ENCODE peak calls at places on chromosomes 12 and 14, in six cellular contexts. S is lower leg skin, B is thyroid gland, X is astrocyte of the spinal cord, I is EL, M is left ventricle myocardium inferior. Y is an unnamed sample.

GRCh38 chr12:57846577-57847319 is at the start of gene CTDSP2:
- DNase-seq in B (peak; percentile 100), S (peak; percentile 100), M (peak; percentile 100), X (peak; percentile 99), I (peak; percentile 98), Y (peak; percentile 93)

GRCh38 chr14:64971452-64971889 is 665 bp downstream of the RAB15 start:
- DNase-seq in B (no peak), I (no peak), X (no peak), S (no peak), M (no peak), Y (no peak)

GRCh38 chr14:56202256-56202655 is 84.0 kb downstream of the PELI2 start:
- DNase-seq in M (no peak), B (no peak), X (no peak), S (no peak), I (no peak), Y (peak; percentile 31)

GRCh38 chr14:88277205-88277604 is 45.9 kb downstream of the KCNK10 start:
- DNase-seq in S (no peak), I (no peak), B (no peak), X (no peak), M (no peak), Y (no peak)

GRCh38 chr12:19867970-19868369 is 428.7 kb downstream of the AEBP2 start:
- DNase-seq in X (no peak), I (no peak), M (no peak), B (no peak), S (no peak), Y (peak; percentile 55)

GRCh38 chr12:112978163-112979081 is at the start of gene OAS2:
- DNase-seq in S (peak; percentile 89), B (peak; percentile 55), M (peak; percentile 40), I (peak; percentile 96), X (peak; percentile 48), Y (peak; percentile 43)

GRCh38 chr12:87939182-87939581 is 90.0 kb downstream of the C12orf50 start:
- DNase-seq in X (no peak), M (no peak), S (no peak), B (no peak), I (no peak), Y (no peak)

GRCh38 chr12:68007466-68007865 is 18.2 kb downstream of the IFNG-AS1 start:
- DNase-seq in B (no peak), S (no peak), X (no peak), M (no peak), I (no peak), Y (peak; percentile 73)

GRCh38 chr12:80709811-80710726 is 2.6 kb downstream of the MYF6 start:
- DNase-seq in M (no peak), B (no peak), I (no peak), X (no peak), S (no peak), Y (peak; percentile 32)

GRCh38 chr12:28987538-28988383 is 161.3 kb upstream of the FAR2 start:
- DNase-seq in M (no peak), X (no peak), B (no peak), S (no peak), I (no peak), Y (no peak)